ENCODE peak calls at places on chromosome X, in four cellular contexts. One of them, this sample, is unnamed.

GRCh38 chrX:13533726-13534125 is 35.7 kb upstream of the EGFL6 start:
- DNase-seq in NCI-H1105: no peak
- DNase-seq in nephron progenitor cell: no peak
- DNase-seq in T-helper 17 cell: no peak
- DNase-seq in this sample: no peak

GRCh38 chrX:19840899-19841648 is 46.3 kb downstream of the SH3KBP1 start:
- DNase-seq in NCI-H1105: no peak
- DNase-seq in nephron progenitor cell: no peak
- DNase-seq in T-helper 17 cell: peak
- DNase-seq in this sample: no peak

GRCh38 chrX:19377799-19378198 is 34.1 kb downstream of the PDHA1 start:
- DNase-seq in NCI-H1105: no peak
- DNase-seq in nephron progenitor cell: no peak
- DNase-seq in T-helper 17 cell: no peak
- DNase-seq in this sample: no peak

GRCh38 chrX:65253817-65254216 is 277.6 kb upstream of the ZC4H2 start:
- DNase-seq in NCI-H1105: no peak
- DNase-seq in nephron progenitor cell: no peak
- DNase-seq in T-helper 17 cell: no peak
- DNase-seq in this sample: no peak

GRCh38 chrX:104641176-104641575 is 75.2 kb downstream of the IL1RAPL2 start:
- DNase-seq in NCI-H1105: no peak
- DNase-seq in nephron progenitor cell: no peak
- DNase-seq in T-helper 17 cell: no peak
- DNase-seq in this sample: no peak

GRCh38 chrX:49884290-49884862 is 5.1 kb downstream of the USP27X start:
- DNase-seq in NCI-H1105: peak
- DNase-seq in nephron progenitor cell: peak
- DNase-seq in T-helper 17 cell: peak
- DNase-seq in this sample: no peak

GRCh38 chrX:140091276-140091886 is 126.1 kb upstream of the CXorf66 start:
- DNase-seq in NCI-H1105: no peak
- DNase-seq in nephron progenitor cell: peak
- DNase-seq in T-helper 17 cell: peak
- DNase-seq in this sample: no peak

GRCh38 chrX:12721042-12721441 is 70.2 kb upstream of the PRPS2 start:
- DNase-seq in NCI-H1105: no peak
- DNase-seq in nephron progenitor cell: peak
- DNase-seq in T-helper 17 cell: no peak
- DNase-seq in this sample: no peak

GRCh38 chrX:129613596-129613995 is 41.2 kb downstream of the APLN start:
- DNase-seq in NCI-H1105: no peak
- DNase-seq in nephron progenitor cell: no peak
- DNase-seq in T-helper 17 cell: no peak
- DNase-seq in this sample: no peak

GRCh38 chrX:109384569-109385174 is 97.2 kb downstream of the GUCY2F start:
- DNase-seq in NCI-H1105: no peak
- DNase-seq in nephron progenitor cell: peak
- DNase-seq in T-helper 17 cell: no peak
- DNase-seq in this sample: no peak

GRCh38 chrX:142089193-142089592 is 115.9 kb downstream of the MAGEC2 start:
- DNase-seq in NCI-H1105: no peak
- DNase-seq in nephron progenitor cell: no peak
- DNase-seq in T-helper 17 cell: no peak
- DNase-seq in this sample: no peak

GRCh38 chrX:115409551-115409950 is 120.0 kb downstream of the LUZP4 start:
- DNase-seq in NCI-H1105: no peak
- DNase-seq in nephron progenitor cell: no peak
- DNase-seq in T-helper 17 cell: no peak
- DNase-seq in this sample: no peak

GRCh38 chrX:40878821-40879571 is 143.7 kb upstream of the MED14 start:
- DNase-seq in NCI-H1105: no peak
- DNase-seq in nephron progenitor cell: no peak
- DNase-seq in T-helper 17 cell: no peak
- DNase-seq in this sample: no peak

GRCh38 chrX:23134171-23134570 is 134.4 kb downstream of the DDX53 start:
- DNase-seq in NCI-H1105: no peak
- DNase-seq in nephron progenitor cell: no peak
- DNase-seq in T-helper 17 cell: no peak
- DNase-seq in this sample: no peak

GRCh38 chrX:8126092-8126491 is 45.0 kb downstream of the VCX2 start:
- DNase-seq in NCI-H1105: no peak
- DNase-seq in nephron progenitor cell: no peak
- DNase-seq in T-helper 17 cell: no peak
- DNase-seq in this sample: no peak

This sample was measured in NCI-H1436 treated with DMSO at 0.1 percent for 48 hours.